ENCODE peak calls at places on chromosomes 13 and 19, in nine cellular contexts. L is neural crest cell; K is ascending aorta; H is esophagus squamous epithelium; Q is GM12878; Y is CD4-positive, alpha-beta T cell; U is cardiac muscle cell; P is Calu3; O is nephron progenitor cell. R is an unnamed sample.

GRCh38 chr19:56314018-56314583 is 538 bp downstream of the ZSCAN5A start:
- DNase-seq in L (no peak), K (peak), H (no peak), Q (no peak), Y (no peak), U (no peak), P (peak), O (no peak), R (no peak)

GRCh38 chr19:49427855-49428546 is 2.8 kb downstream of the GFY start:
- DNase-seq in L (no peak), K (no peak), H (no peak), Q (no peak), Y (no peak), U (no peak), P (peak), O (peak), R (no peak)

GRCh38 chr19:36577271-36577996 is 4.3 kb upstream of the ZNF529 start:
- DNase-seq in L (no peak), K (no peak), H (no peak), Q (no peak), Y (no peak), U (no peak), P (no peak), O (no peak), R (no peak)

GRCh38 chr19:17680235-17680722 is 7.9 kb downstream of the UNC13A start:
- DNase-seq in L (peak), K (peak), H (no peak), Q (peak), Y (peak), U (peak), P (peak), O (peak), R (peak)

GRCh38 chr13:97125810-97126738 is 96.1 kb upstream of the MBNL2 start:
- DNase-seq in L (no peak), K (no peak), H (no peak), Q (peak), Y (no peak), U (no peak), P (no peak), O (no peak), R (no peak)

GRCh38 chr13:113949546-113949945 is 24.3 kb downstream of the C13orf46 start:
- DNase-seq in L (no peak), K (no peak), H (no peak), Q (no peak), Y (no peak), U (no peak), P (no peak), O (no peak), R (peak)

GRCh38 chr19:18441804-18442788 is 4.2 kb upstream of the ISYNA1 start:
- DNase-seq in L (no peak), K (no peak), H (no peak), Q (no peak), Y (no peak), U (no peak), P (no peak), O (no peak), R (no peak)

GRCh38 chr13:97133955-97134354 is 88.2 kb upstream of the MBNL2 start:
- DNase-seq in L (no peak), K (no peak), H (no peak), Q (no peak), Y (no peak), U (no peak), P (no peak), O (no peak), R (no peak)

GRCh38 chr19:1773173-1773572 is 19.9 kb downstream of the ONECUT3 start:
- DNase-seq in L (no peak), K (no peak), H (no peak), Q (no peak), Y (no peak), U (no peak), P (peak), O (no peak), R (no peak)

GRCh38 chr13:46392967-46393366 is 5.9 kb upstream of the RUBCNL start:
- DNase-seq in L (no peak), K (no peak), H (no peak), Q (no peak), Y (no peak), U (no peak), P (no peak), O (no peak), R (no peak)

GRCh38 chr19:49165111-49165750 is 7.6 kb downstream of the TRPM4 start:
- DNase-seq in L (no peak), K (peak), H (no peak), Q (no peak), Y (no peak), U (peak), P (no peak), O (no peak), R (no peak)

GRCh38 chr19:844300-844971 is 3.6 kb downstream of the PRTN3 start:
- DNase-seq in L (no peak), K (no peak), H (no peak), Q (no peak), Y (no peak), U (no peak), P (no peak), O (no peak), R (no peak)

GRCh38 chr19:6733338-6734095 is 3.9 kb downstream of the GPR108 start:
- DNase-seq in L (no peak), K (no peak), H (no peak), Q (no peak), Y (no peak), U (no peak), P (no peak), O (no peak), R (no peak)

GRCh38 chr13:42495256-42495655 is 78.7 kb upstream of the TNFSF11 start:
- DNase-seq in L (no peak), K (no peak), H (no peak), Q (no peak), Y (no peak), U (no peak), P (no peak), O (no peak), R (no peak)

GRCh38 chr13:42497798-42498197 is 76.2 kb upstream of the TNFSF11 start:
- DNase-seq in L (no peak), K (no peak), H (no peak), Q (peak), Y (no peak), U (no peak), P (no peak), O (no peak), R (no peak)

GRCh38 chr13:42495751-42496150 is 78.2 kb upstream of the TNFSF11 start:
- DNase-seq in L (no peak), K (no peak), H (no peak), Q (no peak), Y (no peak), U (no peak), P (no peak), O (no peak), R (no peak)

GRCh38 chr13:42494157-42494556 is 79.8 kb upstream of the TNFSF11 start:
- DNase-seq in L (no peak), K (no peak), H (no peak), Q (no peak), Y (no peak), U (no peak), P (no peak), O (no peak), R (no peak)

GRCh38 chr13:42498521-42498920 is 75.4 kb upstream of the TNFSF11 start:
- DNase-seq in L (no peak), K (no peak), H (no peak), Q (no peak), Y (no peak), U (no peak), P (no peak), O (no peak), R (no peak)
- TF ChIP-seq CTCF in L (no peak), K (no peak), H (no peak), Q (peak), Y (no peak), U (peak), P (no peak), O (no peak), R (no peak)

DNA sequence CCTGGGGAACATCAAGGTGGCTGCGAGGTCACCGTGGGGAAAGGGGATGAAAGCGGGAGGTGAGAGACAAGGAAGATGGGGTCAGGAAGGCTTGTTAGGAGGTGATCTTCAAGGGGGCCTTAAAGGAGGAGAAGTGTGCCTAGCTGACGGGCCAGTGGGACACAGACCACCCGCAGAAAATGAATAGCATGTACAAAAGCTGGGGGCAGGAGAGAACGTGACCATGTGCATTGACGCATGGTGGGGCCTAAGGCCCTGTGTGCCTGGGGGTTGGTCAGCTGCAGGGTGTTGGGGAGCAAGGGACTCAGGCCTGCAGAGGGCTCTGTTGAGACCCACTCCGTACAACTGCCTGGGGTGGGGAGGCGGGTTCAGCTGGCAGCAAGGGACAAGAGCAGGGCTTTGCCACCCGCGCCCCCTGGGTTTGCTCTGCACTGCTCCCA is 5.9 kb downstream of the RAB8A start:
- DNase-seq in L (no peak), K (no peak), H (no peak), Q (no peak), Y (no peak), U (no peak), P (no peak), O (no peak), R (no peak)
- TF ChIP-seq CTCF in L (no peak), K (no peak), H (no peak), Q (peak), Y (no peak), U (no peak), P (no peak), O (no peak), R (no peak)

GRCh38 chr19:16190198-16190597 is 5.0 kb downstream of the FAM32A start:
- DNase-seq in L (no peak), K (no peak), H (no peak), Q (no peak), Y (no peak), U (no peak), P (no peak), O (no peak), R (no peak)

GRCh38 chr19:16184665-16185122 is 516 bp upstream of the FAM32A start:
- DNase-seq in L (no peak), K (no peak), H (no peak), Q (no peak), Y (no peak), U (no peak), P (no peak), O (no peak), R (no peak)

GRCh38 chr19:16188521-16188920 is 3.3 kb downstream of the FAM32A start:
- DNase-seq in L (no peak), K (no peak), H (no peak), Q (no peak), Y (no peak), U (no peak), P (no peak), O (no peak), R (no peak)

GRCh38 chr19:16185123-16185924 is at the start of gene FAM32A:
- DNase-seq in L (peak), K (peak), H (peak), Q (peak), Y (peak), U (peak), P (peak), O (peak), R (peak)

DNA sequence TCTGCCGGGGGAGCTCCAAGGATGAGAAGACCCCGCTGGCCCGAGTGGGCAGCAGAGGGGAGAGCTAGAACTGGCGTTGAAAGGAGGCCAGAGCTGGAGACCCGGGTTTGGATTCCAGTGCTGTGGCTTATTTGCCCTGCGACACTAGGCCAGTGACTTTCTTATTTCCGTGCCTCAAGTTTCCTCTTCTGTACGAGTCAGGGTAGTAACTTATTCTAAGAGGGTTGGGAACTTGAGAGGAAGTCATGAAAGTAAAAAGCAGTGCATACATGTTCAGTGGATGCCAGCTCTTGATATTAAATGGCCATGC is 670 bp downstream of the FAM32A start:
- DNase-seq in L (no peak), K (peak), H (no peak), Q (no peak), Y (no peak), U (peak), P (no peak), O (no peak), R (no peak)
- TF ChIP-seq CTCF in L (no peak), K (no peak), H (no peak), Q (peak), Y (peak), U (peak), P (no peak), O (no peak), R (peak)

GRCh38 chr13:62250501-62251175 is 835.0 kb upstream of the PCDH20 start:
- DNase-seq in L (no peak), K (no peak), H (no peak), Q (no peak), Y (no peak), U (peak), P (no peak), O (no peak), R (no peak)

GRCh38 chr13:62243146-62243545 is 827.5 kb upstream of the PCDH20 start:
- DNase-seq in L (no peak), K (no peak), H (no peak), Q (no peak), Y (no peak), U (no peak), P (no peak), O (no peak), R (no peak)

GRCh38 chr13:62251734-62252133 is 836.1 kb upstream of the PCDH20 start:
- DNase-seq in L (no peak), K (no peak), H (no peak), Q (no peak), Y (no peak), U (no peak), P (no peak), O (no peak), R (no peak)

DNA sequence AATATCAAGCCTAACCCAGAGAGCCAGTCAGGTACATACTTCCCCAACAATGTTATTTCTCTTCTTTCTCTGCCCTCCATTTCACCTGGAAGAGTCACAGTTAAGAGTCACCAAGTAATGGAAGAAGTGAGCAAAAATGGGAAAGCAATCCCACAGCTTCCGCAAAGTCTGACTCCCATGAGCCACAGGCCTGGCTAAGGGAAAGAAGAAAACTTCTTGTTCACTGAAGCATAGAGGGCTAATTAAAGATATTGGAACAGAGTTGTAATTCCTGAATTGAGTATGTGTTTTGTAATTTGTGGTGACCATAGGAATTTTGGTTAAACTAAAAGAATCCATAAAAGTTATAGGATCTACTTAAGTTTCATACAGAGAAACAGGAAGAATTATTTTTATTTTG is 830.9 kb upstream of the PCDH20 start:
- DNase-seq in L (no peak), K (no peak), H (no peak), Q (no peak), Y (no peak), U (no peak), P (no peak), O (no peak), R (no peak)
- TF ChIP-seq CTCF in L (no peak), K (no peak), H (no peak), Q (no peak), Y (no peak), U (no peak), P (no peak), O (no peak), R (no peak)

GRCh38 chr13:27086599-27087265 is 84.9 kb downstream of the USP12 start:
- DNase-seq in L (no peak), K (no peak), H (no peak), Q (no peak), Y (no peak), U (no peak), P (no peak), O (no peak), R (no peak)
- TF ChIP-seq CTCF in L (no peak), K (no peak), H (no peak), Q (no peak), Y (no peak), U (no peak), P (no peak), O (no peak), R (no peak)

GRCh38 chr13:87678353-87678752 is 7.2 kb downstream of the SLITRK5 start:
- DNase-seq in L (no peak), K (no peak), H (no peak), Q (no peak), Y (no peak), U (no peak), P (no peak), O (no peak), R (no peak)

GRCh38 chr13:87676254-87677042 is 5.3 kb downstream of the SLITRK5 start:
- DNase-seq in L (no peak), K (no peak), H (no peak), Q (no peak), Y (no peak), U (no peak), P (no peak), O (no peak), R (no peak)

GRCh38 chr13:87677043-87677333 is 5.8 kb downstream of the SLITRK5 start:
- DNase-seq in L (no peak), K (no peak), H (no peak), Q (no peak), Y (no peak), U (no peak), P (no peak), O (no peak), R (no peak)

GRCh38 chr13:87677334-87678234 is 6.4 kb downstream of the SLITRK5 start:
- DNase-seq in L (peak), K (no peak), H (no peak), Q (no peak), Y (no peak), U (peak), P (no peak), O (peak), R (no peak)

GRCh38 chr13:87680298-87680697 is 9.1 kb downstream of the SLITRK5 start:
- DNase-seq in L (no peak), K (no peak), H (no peak), Q (no peak), Y (no peak), U (no peak), P (peak), O (no peak), R (no peak)
- TF ChIP-seq CTCF in L (peak), K (no peak), H (no peak), Q (peak), Y (no peak), U (no peak), P (no peak), O (no peak), R (no peak)

GRCh38 chr13:30165791-30166190 is 141.6 kb downstream of the KATNAL1 start:
- DNase-seq in L (no peak), K (no peak), H (no peak), Q (no peak), Y (no peak), U (no peak), P (no peak), O (no peak), R (no peak)
- TF ChIP-seq CTCF in L (no peak), K (no peak), H (no peak), Q (no peak), Y (no peak), U (peak), P (no peak), O (no peak), R (no peak)

GRCh38 chr13:60538566-60538965 is 141.5 kb downstream of the TDRD3 start:
- DNase-seq in L (no peak), K (no peak), H (no peak), Q (no peak), Y (no peak), U (no peak), P (no peak), O (no peak), R (no peak)
- TF ChIP-seq CTCF in L (no peak), K (no peak), H (no peak), Q (no peak), Y (no peak), U (no peak), P (no peak), O (no peak), R (no peak)

DNA sequence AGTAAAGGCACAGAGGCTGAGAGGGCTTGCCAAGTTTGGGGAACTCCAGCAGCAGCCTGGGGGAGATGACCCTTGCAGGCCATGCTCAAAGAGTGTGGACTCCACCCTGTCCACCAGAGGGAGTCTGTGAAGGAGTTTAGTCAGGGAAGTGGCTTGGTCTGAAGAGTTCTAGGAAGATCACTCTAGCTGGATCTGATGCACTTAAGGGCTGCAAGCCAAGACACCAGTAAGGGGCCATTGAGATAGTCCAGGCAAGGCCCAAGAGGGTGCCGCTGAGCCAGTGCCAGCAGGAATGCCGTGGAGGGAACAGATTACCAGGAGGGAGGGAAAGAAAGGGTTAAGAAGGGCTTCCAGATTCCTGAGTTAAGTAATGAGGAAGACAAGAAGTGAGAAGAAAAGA is 68.7 kb downstream of the ZAR1L start:
- DNase-seq in L (peak), K (peak), H (no peak), Q (no peak), Y (no peak), U (peak), P (peak), O (peak), R (no peak)
- TF ChIP-seq CTCF in L (peak), K (peak), H (peak), Q (peak), Y (peak), U (peak), P (peak), O (peak), R (peak)

GRCh38 chr13:101262306-101262705 is 154.0 kb downstream of the NALCN start:
- DNase-seq in L (no peak), K (no peak), H (no peak), Q (no peak), Y (no peak), U (no peak), P (no peak), O (no peak), R (no peak)

GRCh38 chr13:101258071-101258470 is 158.2 kb downstream of the NALCN start:
- DNase-seq in L (no peak), K (no peak), H (no peak), Q (peak), Y (no peak), U (no peak), P (peak), O (peak), R (no peak)

DNA sequence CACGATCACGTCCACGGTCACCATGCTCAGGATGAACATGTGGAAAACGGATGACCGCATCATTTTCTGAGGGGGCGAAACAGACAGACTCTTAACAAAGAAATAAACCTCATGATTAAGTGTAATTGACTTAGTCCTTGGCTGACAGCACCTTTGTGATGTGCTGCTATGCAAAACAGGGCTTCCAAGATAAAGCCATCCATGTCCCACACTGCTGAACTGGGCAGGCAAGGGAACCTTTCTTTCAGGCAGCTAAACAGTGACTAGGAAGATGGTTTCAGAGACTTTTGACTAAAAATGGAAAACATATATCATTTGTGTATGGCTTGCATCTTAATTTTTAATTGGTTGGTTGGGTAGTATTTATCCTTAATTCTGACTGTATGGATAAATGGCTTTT is 157.8 kb downstream of the NALCN start:
- DNase-seq in L (no peak), K (no peak), H (no peak), Q (no peak), Y (no peak), U (no peak), P (no peak), O (no peak), R (no peak)
- TF ChIP-seq CTCF in L (no peak), K (no peak), H (no peak), Q (no peak), Y (no peak), U (no peak), P (no peak), O (no peak), R (no peak)